ENCODE peak calls at places on chromosomes 5 and 9, in eight cellular contexts. One of them, this sample, is unnamed.

GRCh38 chr5:71778678-71779276 is 59.7 kb downstream of the CARTPT start:
- DNase-seq in HT1080: peak
- DNase-seq in activated T-cell treated with anti-CD3 and anti-CD28 coated beads for 4 hours: no peak
- DNase-seq in NCI-H748 treated with DMSO at 0.1 percent for 48 hours: peak
- DNase-seq in COLO829: peak
- DNase-seq in CD8-positive, alpha-beta T cell: no peak
- DNase-seq in NCI-H1694 treated with DMSO at 0.1 percent for 48 hours: peak
- DNase-seq in RWPE1: peak
- DNase-seq in this sample: peak

GRCh38 chr5:109223521-109223920 is 186.3 kb downstream of the PJA2 start:
- DNase-seq in NCI-H1694 treated with DMSO at 0.1 percent for 48 hours: no peak
- DNase-seq in NCI-H748 treated with DMSO at 0.1 percent for 48 hours: no peak
- DNase-seq in CD8-positive, alpha-beta T cell: no peak
- DNase-seq in activated T-cell treated with anti-CD3 and anti-CD28 coated beads for 4 hours: no peak
- DNase-seq in COLO829: no peak
- DNase-seq in HT1080: no peak
- DNase-seq in RWPE1: no peak
- DNase-seq in this sample: no peak

GRCh38 chr5:125746936-125747335 is 676.3 kb upstream of the GRAMD2B start:
- DNase-seq in CD8-positive, alpha-beta T cell: no peak
- DNase-seq in NCI-H1694 treated with DMSO at 0.1 percent for 48 hours: no peak
- DNase-seq in NCI-H748 treated with DMSO at 0.1 percent for 48 hours: no peak
- DNase-seq in COLO829: no peak
- DNase-seq in HT1080: no peak
- DNase-seq in RWPE1: no peak
- DNase-seq in activated T-cell treated with anti-CD3 and anti-CD28 coated beads for 4 hours: no peak
- DNase-seq in this sample: no peak

GRCh38 chr9:33294670-33295432 is 4.5 kb downstream of the NFX1 start:
- DNase-seq in NCI-H1694 treated with DMSO at 0.1 percent for 48 hours: no peak
- DNase-seq in CD8-positive, alpha-beta T cell: no peak
- DNase-seq in COLO829: no peak
- DNase-seq in NCI-H748 treated with DMSO at 0.1 percent for 48 hours: no peak
- DNase-seq in RWPE1: no peak
- DNase-seq in HT1080: no peak
- DNase-seq in activated T-cell treated with anti-CD3 and anti-CD28 coated beads for 4 hours: no peak
- DNase-seq in this sample: no peak

GRCh38 chr5:157986431-157986990 is 127.6 kb upstream of the CLINT1 start:
- DNase-seq in activated T-cell treated with anti-CD3 and anti-CD28 coated beads for 4 hours: no peak
- DNase-seq in NCI-H1694 treated with DMSO at 0.1 percent for 48 hours: no peak
- DNase-seq in COLO829: no peak
- DNase-seq in RWPE1: no peak
- DNase-seq in HT1080: no peak
- DNase-seq in CD8-positive, alpha-beta T cell: no peak
- DNase-seq in NCI-H748 treated with DMSO at 0.1 percent for 48 hours: no peak
- DNase-seq in this sample: no peak

GRCh38 chr5:57037355-57037754 is 85.4 kb upstream of the MIER3 start:
- DNase-seq in RWPE1: peak
- DNase-seq in CD8-positive, alpha-beta T cell: no peak
- DNase-seq in COLO829: no peak
- DNase-seq in NCI-H1694 treated with DMSO at 0.1 percent for 48 hours: no peak
- DNase-seq in HT1080: no peak
- DNase-seq in NCI-H748 treated with DMSO at 0.1 percent for 48 hours: no peak
- DNase-seq in activated T-cell treated with anti-CD3 and anti-CD28 coated beads for 4 hours: no peak
- DNase-seq in this sample: no peak

GRCh38 chr9:89606567-89607311 is 1.9 kb downstream of the GADD45G start:
- DNase-seq in HT1080: peak
- DNase-seq in RWPE1: peak
- DNase-seq in COLO829: peak
- DNase-seq in activated T-cell treated with anti-CD3 and anti-CD28 coated beads for 4 hours: no peak
- DNase-seq in CD8-positive, alpha-beta T cell: no peak
- DNase-seq in NCI-H748 treated with DMSO at 0.1 percent for 48 hours: peak
- DNase-seq in NCI-H1694 treated with DMSO at 0.1 percent for 48 hours: peak
- DNase-seq in this sample: no peak

GRCh38 chr9:385818-386398 is 171.2 kb downstream of the DOCK8 start:
- DNase-seq in NCI-H748 treated with DMSO at 0.1 percent for 48 hours: peak
- DNase-seq in HT1080: peak
- DNase-seq in CD8-positive, alpha-beta T cell: no peak
- DNase-seq in COLO829: peak
- DNase-seq in activated T-cell treated with anti-CD3 and anti-CD28 coated beads for 4 hours: no peak
- DNase-seq in NCI-H1694 treated with DMSO at 0.1 percent for 48 hours: peak
- DNase-seq in RWPE1: peak
- DNase-seq in this sample: peak

GRCh38 chr9:136570916-136571315 is 25.1 kb upstream of the NOTCH1 start:
- DNase-seq in COLO829: no peak
- DNase-seq in HT1080: no peak
- DNase-seq in CD8-positive, alpha-beta T cell: no peak
- DNase-seq in NCI-H1694 treated with DMSO at 0.1 percent for 48 hours: no peak
- DNase-seq in NCI-H748 treated with DMSO at 0.1 percent for 48 hours: no peak
- DNase-seq in activated T-cell treated with anti-CD3 and anti-CD28 coated beads for 4 hours: no peak
- DNase-seq in RWPE1: no peak
- DNase-seq in this sample: no peak

GRCh38 chr5:177520271-177520670 is 3.5 kb upstream of the DDX41 start:
- DNase-seq in NCI-H748 treated with DMSO at 0.1 percent for 48 hours: no peak
- DNase-seq in NCI-H1694 treated with DMSO at 0.1 percent for 48 hours: no peak
- DNase-seq in HT1080: no peak
- DNase-seq in activated T-cell treated with anti-CD3 and anti-CD28 coated beads for 4 hours: no peak
- DNase-seq in CD8-positive, alpha-beta T cell: no peak
- DNase-seq in RWPE1: no peak
- DNase-seq in COLO829: no peak
- DNase-seq in this sample: no peak

GRCh38 chr5:41305056-41305455 is 91.7 kb upstream of the C6 start:
- DNase-seq in HT1080: no peak
- DNase-seq in NCI-H1694 treated with DMSO at 0.1 percent for 48 hours: no peak
- DNase-seq in COLO829: no peak
- DNase-seq in CD8-positive, alpha-beta T cell: no peak
- DNase-seq in NCI-H748 treated with DMSO at 0.1 percent for 48 hours: no peak
- DNase-seq in RWPE1: no peak
- DNase-seq in activated T-cell treated with anti-CD3 and anti-CD28 coated beads for 4 hours: no peak
- DNase-seq in this sample: no peak

GRCh38 chr9:99326112-99326916 is 104.2 kb downstream of the SEC61B start:
- DNase-seq in RWPE1: no peak
- DNase-seq in NCI-H748 treated with DMSO at 0.1 percent for 48 hours: no peak
- DNase-seq in HT1080: peak
- DNase-seq in CD8-positive, alpha-beta T cell: no peak
- DNase-seq in COLO829: no peak
- DNase-seq in activated T-cell treated with anti-CD3 and anti-CD28 coated beads for 4 hours: no peak
- DNase-seq in NCI-H1694 treated with DMSO at 0.1 percent for 48 hours: no peak
- DNase-seq in this sample: no peak

GRCh38 chr5:137075163-137075970 is 423.8 kb downstream of the SPOCK1 start:
- DNase-seq in CD8-positive, alpha-beta T cell: no peak
- DNase-seq in RWPE1: peak
- DNase-seq in NCI-H748 treated with DMSO at 0.1 percent for 48 hours: peak
- DNase-seq in HT1080: peak
- DNase-seq in NCI-H1694 treated with DMSO at 0.1 percent for 48 hours: peak
- DNase-seq in COLO829: peak
- DNase-seq in activated T-cell treated with anti-CD3 and anti-CD28 coated beads for 4 hours: no peak
- DNase-seq in this sample: peak

GRCh38 chr9:113309204-113309813 is 6.1 kb upstream of the RNF183 start:
- DNase-seq in HT1080: peak
- DNase-seq in RWPE1: peak
- DNase-seq in NCI-H1694 treated with DMSO at 0.1 percent for 48 hours: peak
- DNase-seq in activated T-cell treated with anti-CD3 and anti-CD28 coated beads for 4 hours: no peak
- DNase-seq in COLO829: peak
- DNase-seq in NCI-H748 treated with DMSO at 0.1 percent for 48 hours: no peak
- DNase-seq in CD8-positive, alpha-beta T cell: no peak
- DNase-seq in this sample: no peak

GRCh38 chr9:78054180-78054579 is 22.6 kb upstream of the GNAQ start:
- DNase-seq in HT1080: no peak
- DNase-seq in NCI-H1694 treated with DMSO at 0.1 percent for 48 hours: no peak
- DNase-seq in COLO829: no peak
- DNase-seq in CD8-positive, alpha-beta T cell: peak
- DNase-seq in NCI-H748 treated with DMSO at 0.1 percent for 48 hours: no peak
- DNase-seq in activated T-cell treated with anti-CD3 and anti-CD28 coated beads for 4 hours: no peak
- DNase-seq in RWPE1: no peak
- DNase-seq in this sample: no peak

GRCh38 chr5:115627295-115627825 is 1.5 kb upstream of the TMED7 start:
- DNase-seq in activated T-cell treated with anti-CD3 and anti-CD28 coated beads for 4 hours: no peak
- DNase-seq in RWPE1: no peak
- DNase-seq in NCI-H748 treated with DMSO at 0.1 percent for 48 hours: no peak
- DNase-seq in NCI-H1694 treated with DMSO at 0.1 percent for 48 hours: no peak
- DNase-seq in CD8-positive, alpha-beta T cell: no peak
- DNase-seq in COLO829: no peak
- DNase-seq in HT1080: no peak
- DNase-seq in this sample: no peak

GRCh38 chr5:956941-957729 is 51.5 kb upstream of the NKD2 start:
- DNase-seq in activated T-cell treated with anti-CD3 and anti-CD28 coated beads for 4 hours: no peak
- DNase-seq in NCI-H748 treated with DMSO at 0.1 percent for 48 hours: no peak
- DNase-seq in COLO829: peak
- DNase-seq in HT1080: peak
- DNase-seq in NCI-H1694 treated with DMSO at 0.1 percent for 48 hours: no peak
- DNase-seq in CD8-positive, alpha-beta T cell: peak
- DNase-seq in RWPE1: peak
- DNase-seq in this sample: no peak

GRCh38 chr9:71858812-71859211 is 52.2 kb downstream of the ABHD17B start:
- DNase-seq in RWPE1: peak
- DNase-seq in NCI-H748 treated with DMSO at 0.1 percent for 48 hours: no peak
- DNase-seq in CD8-positive, alpha-beta T cell: no peak
- DNase-seq in COLO829: no peak
- DNase-seq in HT1080: peak
- DNase-seq in NCI-H1694 treated with DMSO at 0.1 percent for 48 hours: no peak
- DNase-seq in activated T-cell treated with anti-CD3 and anti-CD28 coated beads for 4 hours: no peak
- DNase-seq in this sample: no peak

GRCh38 chr5:170496629-170497028 is 7.2 kb upstream of the KCNIP1 start:
- DNase-seq in CD8-positive, alpha-beta T cell: no peak
- DNase-seq in COLO829: no peak
- DNase-seq in NCI-H1694 treated with DMSO at 0.1 percent for 48 hours: no peak
- DNase-seq in HT1080: peak
- DNase-seq in RWPE1: no peak
- DNase-seq in activated T-cell treated with anti-CD3 and anti-CD28 coated beads for 4 hours: no peak
- DNase-seq in NCI-H748 treated with DMSO at 0.1 percent for 48 hours: no peak
- DNase-seq in this sample: no peak

GRCh38 chr9:4994166-4994890 is 9.3 kb downstream of the JAK2 start:
- DNase-seq in RWPE1: no peak
- DNase-seq in CD8-positive, alpha-beta T cell: no peak
- DNase-seq in NCI-H1694 treated with DMSO at 0.1 percent for 48 hours: no peak
- DNase-seq in HT1080: no peak
- DNase-seq in activated T-cell treated with anti-CD3 and anti-CD28 coated beads for 4 hours: no peak
- DNase-seq in COLO829: no peak
- DNase-seq in NCI-H748 treated with DMSO at 0.1 percent for 48 hours: no peak
- DNase-seq in this sample: no peak

GRCh38 chr5:7717691-7718090 is 133.2 kb downstream of the CFAP90 start:
- DNase-seq in RWPE1: no peak
- DNase-seq in COLO829: no peak
- DNase-seq in activated T-cell treated with anti-CD3 and anti-CD28 coated beads for 4 hours: no peak
- DNase-seq in NCI-H748 treated with DMSO at 0.1 percent for 48 hours: no peak
- DNase-seq in CD8-positive, alpha-beta T cell: no peak
- DNase-seq in NCI-H1694 treated with DMSO at 0.1 percent for 48 hours: no peak
- DNase-seq in HT1080: peak
- DNase-seq in this sample: no peak

GRCh38 chr9:82790868-82791267 is 272.1 kb downstream of the RASEF start:
- DNase-seq in NCI-H748 treated with DMSO at 0.1 percent for 48 hours: no peak
- DNase-seq in activated T-cell treated with anti-CD3 and anti-CD28 coated beads for 4 hours: no peak
- DNase-seq in RWPE1: no peak
- DNase-seq in CD8-positive, alpha-beta T cell: no peak
- DNase-seq in NCI-H1694 treated with DMSO at 0.1 percent for 48 hours: no peak
- DNase-seq in COLO829: no peak
- DNase-seq in HT1080: peak
- DNase-seq in this sample: no peak

GRCh38 chr9:136546697-136547481 is 1.0 kb upstream of the NOTCH1 start:
- DNase-seq in NCI-H1694 treated with DMSO at 0.1 percent for 48 hours: peak
- DNase-seq in NCI-H748 treated with DMSO at 0.1 percent for 48 hours: no peak
- DNase-seq in RWPE1: peak
- DNase-seq in HT1080: peak
- DNase-seq in COLO829: no peak
- DNase-seq in activated T-cell treated with anti-CD3 and anti-CD28 coated beads for 4 hours: peak
- DNase-seq in CD8-positive, alpha-beta T cell: peak
- DNase-seq in this sample: no peak

This sample was measured in COR-L47.